ENCODE peak calls at places on chromosomes 7 and 10, in four cellular contexts. T is thyroid gland, O is heart left ventricle, L is fibroblast of pulmonary artery. U is an unnamed sample.

GRCh38 chr7:151626422-151627115 is 106.9 kb upstream of the RHEB start:
- DNase-seq in T (peak), O (peak), L (no peak), U (peak)

GRCh38 chr10:131588704-131589220 is 277.2 kb upstream of the TCERG1L start:
- DNase-seq in T (no peak), O (no peak), L (no peak), U (no peak)

GRCh38 chr10:97780991-97781540 is 9.3 kb upstream of the SFRP5 start:
- DNase-seq in T (peak), O (no peak), L (no peak), U (no peak)

GRCh38 chr7:41940760-41941343 is 238.0 kb upstream of the INHBA start:
- DNase-seq in T (peak), O (peak), L (peak), U (peak)

GRCh38 chr10:112247791-112248190 is 35.4 kb upstream of the TECTB start:
- DNase-seq in T (no peak), O (no peak), L (no peak), U (no peak)

GRCh38 chr7:36278069-36278766 is 111.4 kb upstream of the ANLN start:
- DNase-seq in T (no peak), O (no peak), L (no peak), U (no peak)

GRCh38 chr10:117960345-117960744 is 86.4 kb downstream of the RAB11FIP2 start:
- DNase-seq in T (no peak), O (no peak), L (no peak), U (peak)

GRCh38 chr10:63542835-63543575 is 21.8 kb downstream of the REEP3 start:
- DNase-seq in T (no peak), O (no peak), L (peak), U (peak)

GRCh38 chr7:25208525-25209221 is 19.6 kb downstream of the NPVF start:
- DNase-seq in T (no peak), O (no peak), L (no peak), U (no peak)

GRCh38 chr7:25206765-25207164 is 21.5 kb downstream of the NPVF start:
- DNase-seq in T (no peak), O (no peak), L (no peak), U (no peak)

DNA sequence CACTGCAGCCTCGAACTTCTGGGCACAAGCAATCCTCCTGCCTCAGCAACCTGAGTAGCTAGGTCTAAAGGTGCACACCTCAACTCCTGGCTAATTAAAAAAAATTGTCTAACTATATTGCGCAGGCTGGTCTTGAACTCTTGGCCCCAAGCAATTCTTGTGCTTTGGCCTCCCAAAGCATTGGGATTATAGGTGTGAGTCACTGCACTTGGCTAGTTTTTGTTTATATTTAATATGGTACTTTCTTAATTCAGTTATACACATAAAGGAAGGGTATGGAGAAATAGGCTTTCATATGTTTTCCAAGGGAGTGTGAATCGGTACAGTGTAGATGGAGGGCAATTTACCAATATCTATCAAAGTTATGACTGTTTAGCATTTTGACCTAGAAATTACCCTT is 20.4 kb downstream of the NPVF start:
- DNase-seq in T (no peak), O (no peak), L (no peak), U (no peak)
- TF ChIP-seq CTCF in T (no peak), O (no peak), L (no peak), U (no peak)

GRCh38 chr10:70560511-70560931 is 42.0 kb downstream of the PRF1 start:
- DNase-seq in T (no peak), O (no peak), L (no peak), U (no peak)

GRCh38 chr10:70558295-70558694 is 44.2 kb downstream of the PRF1 start:
- DNase-seq in T (no peak), O (no peak), L (no peak), U (no peak)

GRCh38 chr10:70559861-70560260 is 42.7 kb downstream of the PRF1 start:
- DNase-seq in T (no peak), O (no peak), L (no peak), U (no peak)

GRCh38 chr10:70557876-70558275 is 44.7 kb downstream of the PRF1 start:
- DNase-seq in T (no peak), O (no peak), L (no peak), U (no peak)

DNA sequence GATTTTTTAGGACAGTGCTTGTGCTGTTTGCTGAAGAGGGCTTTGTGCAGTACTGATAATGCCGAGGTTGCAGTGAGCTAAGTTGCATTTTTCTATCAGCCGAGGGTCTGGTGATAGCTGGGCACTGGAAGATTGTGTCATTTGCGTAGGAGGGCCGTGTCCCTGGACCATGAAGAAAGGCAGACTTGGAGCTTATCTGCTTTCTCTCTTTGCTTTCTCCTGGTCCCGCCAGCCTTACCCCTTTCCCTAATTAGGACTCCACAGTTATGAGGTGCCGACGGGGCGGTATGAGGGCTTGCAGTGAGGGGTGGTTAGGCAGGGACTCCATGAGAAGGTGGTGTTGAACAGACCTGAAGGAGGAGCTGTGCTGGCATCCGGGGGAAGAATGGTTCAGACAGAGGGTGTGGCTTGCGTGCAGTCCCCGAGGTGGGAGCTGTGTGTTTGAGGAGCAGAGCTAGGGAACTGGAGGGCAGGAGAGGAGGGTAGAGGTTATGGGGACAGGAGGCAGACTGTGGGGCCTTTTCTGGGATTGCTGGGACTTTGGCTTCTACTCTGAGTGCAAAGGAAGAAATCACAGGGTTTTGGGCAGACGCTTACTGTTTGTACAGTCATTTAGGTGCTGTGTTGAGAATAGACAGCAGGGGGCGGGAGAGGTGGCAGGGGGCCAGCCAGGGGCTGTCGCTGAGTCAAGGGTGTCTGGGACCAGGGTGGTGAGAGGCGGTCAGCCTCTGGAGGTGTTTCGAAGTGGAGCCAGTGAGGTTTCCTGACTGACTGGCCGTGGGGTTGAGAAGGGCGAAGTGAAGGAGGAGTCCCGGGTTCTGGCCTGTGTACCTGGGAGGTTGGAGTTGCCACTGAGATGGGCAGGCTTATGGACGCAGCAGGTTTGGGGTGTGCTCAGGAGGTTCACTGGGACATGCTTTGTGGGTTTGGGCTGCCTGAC is 43.4 kb downstream of the PRF1 start:
- DNase-seq in T (peak), O (peak), L (peak), U (peak)
- H3K4me3 ChIP-seq in T (no peak), O (no peak), L (peak), U (no peak)

DNA sequence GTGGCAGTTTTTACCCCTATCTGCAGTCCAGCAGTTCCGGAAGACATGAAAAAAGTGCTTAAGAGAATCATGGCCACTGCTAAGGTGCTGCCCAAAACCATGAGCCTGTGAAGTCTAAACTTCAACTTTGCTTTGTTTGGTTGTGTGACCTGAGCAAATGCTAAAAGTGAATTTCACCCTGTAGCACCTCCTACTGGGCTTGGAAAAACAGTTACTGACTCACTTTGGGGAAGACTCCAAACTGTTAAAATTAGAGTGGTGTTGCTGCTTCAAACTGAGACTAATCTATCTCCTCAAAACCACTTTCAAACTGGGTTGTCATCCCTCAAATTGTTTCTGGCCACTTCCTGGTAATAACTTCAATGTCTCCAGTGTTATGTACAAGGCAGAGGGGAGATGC is 21.3 kb downstream of the MKX start:
- DNase-seq in T (no peak), O (no peak), L (no peak), U (no peak)
- TF ChIP-seq CTCF in T (no peak), O (no peak), L (no peak), U (peak)

GRCh38 chr7:19772858-19773337 is 519 bp downstream of the TMEM196 start:
- DNase-seq in T (peak), O (no peak), L (peak), U (peak)
- H3K4me3 ChIP-seq in T (no peak), O (no peak), L (peak), U (peak)

GRCh38 chr7:99918959-99919813 is at the start of gene TRIM4:
- DNase-seq in T (peak), O (peak), L (peak), U (peak)
- TF ChIP-seq CTCF in T (no peak), O (no peak), L (peak), U (peak)

GRCh38 chr7:134602921-134603394 is 43.7 kb upstream of the BPGM start:
- DNase-seq in T (peak), O (no peak), L (peak), U (peak)
- H3K4me3 ChIP-seq in T (no peak), O (no peak), L (no peak), U (no peak)

GRCh38 chr7:31763548-31763947 is 76.5 kb downstream of the PPP1R17 start:
- DNase-seq in T (no peak), O (no peak), L (no peak), U (no peak)
- TF ChIP-seq CTCF in T (no peak), O (no peak), L (peak), U (peak)

DNA sequence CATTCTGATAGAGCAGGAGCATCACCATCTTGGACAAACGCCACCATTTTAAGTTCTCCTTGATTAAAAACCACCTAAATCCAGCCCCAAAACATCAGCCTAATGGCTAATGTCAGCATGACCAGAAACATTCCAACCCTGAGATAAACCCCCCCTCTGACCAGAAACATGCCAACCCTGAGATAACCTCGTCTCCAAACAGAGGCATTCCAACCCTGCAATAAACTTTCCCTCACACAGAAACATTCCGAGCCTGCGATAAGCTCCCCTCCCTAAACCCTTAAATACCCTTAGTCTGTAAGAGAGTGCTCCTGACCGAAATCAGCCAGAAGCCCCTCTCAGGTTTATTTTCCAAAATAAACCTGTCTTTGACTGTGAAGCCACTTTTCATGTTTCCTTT is 76.5 kb downstream of the ADARB2 start:
- DNase-seq in T (no peak), O (no peak), L (no peak), U (no peak)
- H3K4me3 ChIP-seq in T (no peak), O (no peak), L (no peak), U (no peak)

GRCh38 chr10:51679841-51680240 is 19.6 kb downstream of the CSTF2T start:
- DNase-seq in T (no peak), O (no peak), L (no peak), U (no peak)
- TF ChIP-seq CTCF in T (no peak), O (no peak), L (no peak), U (no peak)

DNA sequence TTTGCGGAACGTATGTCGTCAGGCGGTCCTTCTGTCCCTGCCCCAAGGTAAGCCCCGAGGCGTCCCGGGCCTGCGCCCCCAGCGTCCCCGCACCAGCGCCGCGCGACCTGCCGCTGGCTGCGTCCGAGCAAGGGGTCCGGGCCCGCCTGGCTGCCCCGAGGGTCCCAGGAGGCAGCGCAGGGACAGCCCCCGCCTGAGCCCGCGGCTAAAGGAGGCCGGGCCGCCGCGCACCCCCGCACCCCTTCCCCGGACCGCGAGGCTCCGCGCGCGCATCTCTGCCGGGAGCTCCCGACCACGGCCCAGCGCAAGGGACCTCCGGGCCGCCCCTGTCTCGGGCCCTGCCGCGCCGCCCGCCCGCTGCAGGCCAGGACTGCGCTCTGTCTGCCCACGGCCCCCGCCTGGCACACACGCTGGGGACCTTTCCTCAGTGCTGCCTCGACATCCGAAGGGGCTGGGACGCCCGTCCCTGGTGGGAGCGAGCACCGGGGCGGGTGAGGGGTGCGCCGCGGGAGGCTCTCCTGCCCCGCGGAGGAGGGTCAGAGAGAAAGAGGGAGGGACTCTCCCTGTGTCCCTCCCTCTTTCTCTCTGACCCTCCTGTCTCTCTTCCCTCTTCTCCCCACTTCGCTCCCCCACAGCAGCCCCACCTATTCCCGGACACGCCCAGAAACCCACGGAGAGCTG is 25.0 kb downstream of the SHH start:
- DNase-seq in T (no peak), O (no peak), L (no peak), U (no peak)
- H3K4me3 ChIP-seq in T (no peak), O (peak), L (peak), U (peak)